ENCODE peak calls at places on chromosomes 11 and 22, in ten cellular contexts. G is iPS-NIHi11; A is mesendoderm; X is globus pallidus; I is ACHN; S is IMR-90; J is activated CD4-positive, alpha-beta T cell treated with anti-CD3 and anti-CD28 coated beads, Interleukin-2, amount 50 U/mL, for 1 hour; N is sciatic nerve; P is activated effector memory CD4-positive, alpha-beta T cell treated with anti-CD3 and anti-CD28 coated beads, Interleukin-2, amount 50 U/mL, for 16 hours; D is activated naive CD8-positive, alpha-beta T cell treated with anti-CD3 and anti-CD28 coated beads, Interleukin-2, amount 10 ng/mL, durations not matched to agents 7 days and 5 days. Y is an unnamed sample.

GRCh38 chr11:128336203-128336602 is 251.2 kb downstream of the ETS1 start:
- DNase-seq in G (no peak), A (peak; percentile 27), X (no peak), I (peak; percentile 75), S (peak; percentile 82), J (no peak), N (peak; percentile 62), P (no peak), D (no peak), Y (no peak)

GRCh38 chr11:6818967-6819366 is 19.5 kb upstream of the OR6A2 start:
- DNase-seq in G (no peak), A (no peak), X (no peak), I (no peak), S (no peak), J (no peak), N (no peak), P (no peak), D (no peak), Y (no peak)

GRCh38 chr11:86940122-86940777 is 14.9 kb downstream of the FZD4 start:
- DNase-seq in G (peak; percentile 58), A (peak; percentile 73), X (no peak), I (no peak), S (peak; percentile 83), J (no peak), N (peak; percentile 66), P (no peak), D (no peak), Y (no peak)

GRCh38 chr11:60924110-60924905 is at the start of gene TMEM132A:
- DNase-seq in G (peak; percentile 98), A (peak; percentile 92), X (peak; percentile 73), I (peak; percentile 64), S (peak; percentile 68), J (peak; percentile 22), N (peak; percentile 80), P (no peak), D (peak; percentile 55), Y (no peak)

GRCh38 chr22:39984750-39985149 is 10.0 kb upstream of the FAM83F start:
- DNase-seq in G (no peak), A (no peak), X (no peak), I (no peak), S (no peak), J (no peak), N (no peak), P (no peak), D (no peak), Y (no peak)

GRCh38 chr11:111634981-111635705 is 32.9 kb downstream of the SIK2 start:
- DNase-seq in G (no peak), A (no peak), X (no peak), I (peak; percentile 20), S (peak; percentile 66), J (no peak), N (no peak), P (no peak), D (no peak), Y (no peak)

GRCh38 chr11:44632466-44633123 is 67.1 kb downstream of the CD82 start:
- DNase-seq in G (peak; percentile 64), A (peak; percentile 77), X (no peak), I (peak; percentile 62), S (no peak), J (peak; percentile 20), N (peak; percentile 64), P (peak; percentile 77), D (peak; percentile 20), Y (no peak)

GRCh38 chr11:66467756-66468155 is 1.1 kb downstream of the PELI3 start:
- DNase-seq in G (no peak), A (peak; percentile 52), X (peak; percentile 27), I (no peak), S (no peak), J (no peak), N (no peak), P (no peak), D (no peak), Y (peak; percentile 48)

GRCh38 chr11:117780456-117780855 is 16.6 kb downstream of the DSCAML1 start:
- DNase-seq in G (no peak), A (no peak), X (no peak), I (no peak), S (no peak), J (no peak), N (no peak), P (no peak), D (no peak), Y (no peak)

GRCh38 chr11:6391548-6392134 is 1.4 kb downstream of the SMPD1 start:
- DNase-seq in G (no peak), A (no peak), X (no peak), I (no peak), S (no peak), J (no peak), N (no peak), P (no peak), D (no peak), Y (no peak)

GRCh38 chr22:39439170-39439569 is 17.6 kb upstream of the MGAT3 start:
- DNase-seq in G (no peak), A (no peak), X (no peak), I (no peak), S (peak; percentile 76), J (no peak), N (no peak), P (no peak), D (no peak), Y (no peak)

Y was measured in CD4-positive, alpha-beta memory T cell.